ENCODE peak calls at places on chromosomes 4 and X, in eight cellular contexts. Y, N, F, T, X, I, O and K are unnamed samples.

GRCh38 chrX:39757971-39758370 is 339.8 kb downstream of the BCOR start:
- DNase-seq in X (no peak), T (no peak), O (no peak), F (no peak), N (no peak), Y (peak; percentile 25), I (no peak), K (no peak)

GRCh38 chrX:38336538-38337240 is 9.4 kb upstream of the RPGR start:
- DNase-seq in Y (no peak), X (no peak), N (no peak), O (no peak), F (no peak), I (no peak), T (no peak), K (no peak)

GRCh38 chr4:2365913-2366210 is 52.6 kb downstream of the ZFYVE28 start:
- DNase-seq in N (no peak), O (no peak), Y (no peak), T (no peak), I (peak; percentile 49), F (no peak), X (no peak), K (no peak)

GRCh38 chr4:183876268-183876934 is 28.7 kb upstream of the STOX2 start:
- DNase-seq in I (peak; percentile 80), X (peak; percentile 92), Y (peak; percentile 83), N (peak; percentile 90), F (no peak), T (peak; percentile 62), O (no peak), K (no peak)

GRCh38 chr4:119592708-119593298 is 35.8 kb downstream of the PDE5A start:
- DNase-seq in I (no peak), F (no peak), O (no peak), X (no peak), Y (no peak), T (no peak), N (no peak), K (no peak)

GRCh38 chrX:45850775-45851433 is 650.2 kb upstream of the DIPK2B start:
- DNase-seq in T (no peak), X (peak; percentile 43), F (no peak), N (peak; percentile 28), Y (no peak), I (peak; percentile 66), O (peak; percentile 19), K (no peak)

GRCh38 chr4:1745165-1745564 is 23.8 kb downstream of the TACC3 start:
- DNase-seq in Y (no peak), N (no peak), F (no peak), O (no peak), I (no peak), T (no peak), X (no peak), K (no peak)

GRCh38 chr4:137125011-137125410 is 407.3 kb downstream of the PCDH18 start:
- DNase-seq in X (no peak), T (no peak), O (no peak), Y (peak; percentile 1), N (no peak), I (no peak), F (no peak), K (no peak)

GRCh38 chrX:132270699-132271098 is 51.5 kb upstream of the RAP2C start:
- DNase-seq in Y (peak; percentile 89), X (no peak), N (no peak), T (no peak), F (no peak), O (no peak), I (peak; percentile 88), K (no peak)

GRCh38 chr4:66906314-66906713 is 639.0 kb downstream of the CENPC start:
- DNase-seq in F (no peak), T (no peak), Y (no peak), X (no peak), I (no peak), O (peak; percentile 55), N (no peak), K (no peak)

GRCh38 chr4:8200302-8200975 is 1.3 kb downstream of the SH3TC1 start:
- DNase-seq in O (no peak), X (peak; percentile 71), T (no peak), Y (no peak), F (peak; percentile 66), N (peak; percentile 86), I (peak; percentile 83), K (no peak)

GRCh38 chrX:23822397-23822796 is 39.4 kb downstream of the SAT1 start:
- DNase-seq in O (no peak), F (no peak), X (no peak), I (no peak), Y (no peak), T (no peak), N (no peak), K (no peak)

GRCh38 chr4:4477796-4478195 is 64.1 kb downstream of the STX18 start:
- DNase-seq in O (no peak), I (no peak), X (no peak), T (no peak), Y (no peak), F (no peak), N (no peak), K (no peak)

GRCh38 chr4:188107931-188108843 is 1.2 kb downstream of the TRIML2 start:
- DNase-seq in X (no peak), Y (peak; percentile 93), T (no peak), F (no peak), N (no peak), O (peak; percentile 89), I (no peak), K (peak; percentile 80)

GRCh38 chr4:20646287-20646686 is 54.0 kb upstream of the PACRGL start:
- DNase-seq in T (no peak), O (no peak), Y (no peak), I (no peak), F (no peak), N (no peak), X (no peak), K (no peak)

GRCh38 chr4:113636877-113637276 is 124.7 kb downstream of the CAMK2D start:
- DNase-seq in I (no peak), Y (peak; percentile 5), X (no peak), N (no peak), F (peak; percentile 66), O (no peak), T (no peak), K (no peak)

GRCh38 chr4:113635739-113636437 is 125.7 kb downstream of the CAMK2D start:
- DNase-seq in T (no peak), Y (peak; percentile 55), O (no peak), F (no peak), N (no peak), I (no peak), X (no peak), K (no peak)

GRCh38 chr4:113636438-113636818 is 125.1 kb downstream of the CAMK2D start:
- DNase-seq in Y (no peak), O (peak; percentile 21), X (no peak), N (no peak), F (peak; percentile 42), I (no peak), T (no peak), K (no peak)

GRCh38 chr4:113637823-113638691 is 123.5 kb downstream of the CAMK2D start:
- DNase-seq in T (no peak), O (no peak), I (no peak), N (no peak), X (no peak), Y (no peak), F (no peak), K (no peak)

DNA sequence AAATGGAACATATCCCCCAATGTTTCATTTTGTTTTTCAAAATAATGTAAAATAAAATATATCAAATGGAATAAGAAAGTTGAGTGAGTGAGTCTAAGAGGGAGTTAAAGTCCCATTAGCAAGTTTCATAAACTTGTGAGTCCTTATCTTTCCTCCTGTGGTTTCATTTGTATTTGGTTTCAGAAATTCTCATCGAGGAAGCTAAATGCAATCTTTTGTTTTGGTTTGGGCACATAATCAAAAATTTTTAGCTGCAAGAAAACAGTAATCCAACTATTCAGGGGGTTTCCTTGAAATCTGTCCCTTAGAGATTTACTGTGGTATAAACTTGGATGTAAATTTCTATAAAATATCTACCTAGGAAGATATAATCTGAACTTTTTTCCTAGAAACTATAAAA is 124.2 kb downstream of the CAMK2D start:
- DNase-seq in T (no peak), O (no peak), I (no peak), F (no peak), Y (no peak), N (no peak), X (no peak), K (no peak)
- H3K27ac ChIP-seq in T (peak overlapping the region; percentile 77), O (no peak overlapping the region), I (no peak overlapping the region), F (peak overlapping the region; percentile 29), Y (no peak overlapping the region), N (no peak overlapping the region), X (no peak overlapping the region), K (no peak overlapping the region)

GRCh38 chrX:44223150-44223549 is 120.3 kb downstream of the EFHC2 start:
- DNase-seq in X (no peak), O (no peak), F (no peak), N (no peak), T (no peak), Y (peak; percentile 45), I (no peak), K (no peak)
- H3K27ac ChIP-seq in X (no peak overlapping the region), O (no peak overlapping the region), F (no peak overlapping the region), N (no peak overlapping the region), T (no peak overlapping the region), Y (no peak overlapping the region), I (no peak overlapping the region), K (no peak overlapping the region)

DNA sequence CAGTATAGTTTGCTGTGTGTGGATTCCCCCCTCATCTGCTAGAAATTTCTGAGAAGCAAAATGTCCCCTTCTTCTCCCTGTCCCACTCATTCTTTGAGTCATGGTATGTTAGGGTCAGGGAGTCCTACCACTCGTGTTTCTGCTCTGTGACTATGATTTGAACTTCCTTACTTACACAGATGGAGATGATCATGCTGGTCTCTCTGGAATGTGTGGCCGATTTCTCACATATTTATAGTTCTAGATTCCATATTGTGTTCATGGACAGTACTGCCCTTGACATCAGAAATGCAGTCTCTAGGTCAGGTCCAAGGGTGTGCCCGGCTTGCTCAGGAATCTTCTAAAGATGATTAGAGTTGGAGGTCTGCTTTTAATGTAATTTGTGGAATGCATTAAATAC is 214.4 kb upstream of the ANXA3 start:
- DNase-seq in O (no peak), X (no peak), Y (no peak), T (no peak), N (no peak), F (no peak), I (no peak), K (no peak)
- H3K27ac ChIP-seq in O (no peak overlapping the region), X (no peak overlapping the region), Y (no peak overlapping the region), T (no peak overlapping the region), N (no peak overlapping the region), F (no peak overlapping the region), I (no peak overlapping the region), K (no peak overlapping the region)

GRCh38 chr4:77002321-77002720 is 52.8 kb downstream of the SEPTIN11 start:
- DNase-seq in F (no peak), Y (no peak), N (no peak), T (no peak), O (no peak), I (no peak), X (no peak), K (no peak)

GRCh38 chr4:77001907-77002306 is 52.4 kb downstream of the SEPTIN11 start:
- DNase-seq in N (no peak), O (peak; percentile 76), Y (peak; percentile 49), T (no peak), F (no peak), X (no peak), I (no peak), K (no peak)

GRCh38 chr4:77003400-77003799 is 53.8 kb downstream of the SEPTIN11 start:
- DNase-seq in F (no peak), X (no peak), O (no peak), T (no peak), Y (no peak), I (no peak), N (no peak), K (no peak)

GRCh38 chr4:77006753-77007355 is 57.3 kb downstream of the SEPTIN11 start:
- DNase-seq in T (no peak), Y (no peak), I (no peak), N (no peak), O (no peak), F (no peak), X (no peak), K (no peak)

GRCh38 chr4:77002721-77003120 is 53.2 kb downstream of the SEPTIN11 start:
- DNase-seq in O (no peak), I (no peak), F (no peak), X (no peak), T (no peak), N (no peak), Y (no peak), K (no peak)
- H3K27ac ChIP-seq in O (peak overlapping the region; percentile 79), I (peak overlapping the region; percentile 24), F (no peak overlapping the region), X (no peak overlapping the region), T (peak overlapping the region; percentile 58), N (no peak overlapping the region), Y (no peak overlapping the region), K (no peak overlapping the region)